ENCODE peak calls at places on chromosomes 1 and 21, in nine cellular contexts. Y is stimulated activated CD8-positive, alpha-beta memory T cell treated with anti-CD3 and anti-CD28 coated beads, Interleukin-15, amount 100 ng/mL, for 24 hours; G is HTR-8/SVneo; T is H7; J is frontal cortex; C is NCI-H1092; N is H1; K is NCI-H345; E is MV-4-11. I is an unnamed sample.

GRCh38 chr1:58412071-58412580 is 134.4 kb downstream of the OMA1 start:
- DNase-seq in E (no peak), T (no peak), K (no peak), N (no peak), G (no peak), Y (no peak), J (no peak), C (no peak), I (no peak)

GRCh38 chr1:116334015-116334547 is 39.0 kb upstream of the ATP1A1 start:
- DNase-seq in G (no peak), J (no peak), T (no peak), C (no peak), N (no peak), E (no peak), Y (no peak), K (no peak), I (no peak)

GRCh38 chr21:45554477-45555175 is 12.4 kb upstream of the SLC19A1 start:
- DNase-seq in E (peak; percentile 38), C (peak; percentile 49), Y (peak; percentile 91), J (peak; percentile 92), G (peak; percentile 87), N (no peak), T (peak; percentile 95), K (peak; percentile 69), I (peak; percentile 81)

GRCh38 chr1:78301141-78301540 is 189.6 kb upstream of the PTGFR start:
- DNase-seq in T (no peak), K (no peak), J (no peak), N (no peak), G (no peak), C (no peak), Y (no peak), E (no peak), I (no peak)

GRCh38 chr1:155261888-155262673 is at the start of gene SCAMP3:
- DNase-seq in E (peak; percentile 96), N (peak; percentile 95), G (peak; percentile 95), J (peak; percentile 96), Y (peak; percentile 67), C (peak; percentile 98), T (peak; percentile 98), K (peak; percentile 100), I (peak; percentile 98)

GRCh38 chr1:36309397-36309796 is 3.2 kb downstream of the SH3D21 start:
- DNase-seq in N (no peak), Y (no peak), G (no peak), C (no peak), T (no peak), K (no peak), J (no peak), E (no peak), I (no peak)

GRCh38 chr1:215257280-215257679 is 174.7 kb downstream of the KCNK2 start:
- DNase-seq in C (no peak), G (no peak), E (peak; percentile 28), J (no peak), N (no peak), Y (no peak), T (no peak), K (no peak), I (peak; percentile 11)

GRCh38 chr1:25519624-25520023 is 23.8 kb upstream of the LDLRAP1 start:
- DNase-seq in T (peak; percentile 8), E (peak; percentile 72), C (no peak), K (no peak), G (no peak), N (no peak), Y (no peak), J (no peak), I (peak; percentile 66)

GRCh38 chr1:77040817-77041216 is 173.5 kb downstream of the ST6GALNAC5 start:
- DNase-seq in G (no peak), J (no peak), E (peak; percentile 79), T (no peak), C (no peak), N (no peak), Y (no peak), K (no peak), I (peak; percentile 16)

GRCh38 chr1:29341936-29342335 is 105.6 kb downstream of the PTPRU start:
- DNase-seq in Y (no peak), N (no peak), E (no peak), C (no peak), J (no peak), K (no peak), G (no peak), T (peak; percentile 29), I (no peak)

GRCh38 chr1:168767885-168768584 is 39.0 kb upstream of the DPT start:
- DNase-seq in J (no peak), G (no peak), E (no peak), Y (no peak), N (no peak), K (no peak), T (no peak), C (no peak), I (no peak)

GRCh38 chr1:67766117-67766978 is 66.9 kb downstream of the GNG12 start:
- DNase-seq in C (no peak), E (peak; percentile 9), K (peak; percentile 32), N (no peak), T (peak; percentile 20), J (no peak), G (peak; percentile 26), Y (no peak), I (peak; percentile 48)

GRCh38 chr1:246768403-246769020 is 44.3 kb downstream of the SCCPDH start:
- DNase-seq in G (no peak), J (no peak), N (peak; percentile 17), C (no peak), T (peak; percentile 37), Y (no peak), E (no peak), K (no peak), I (no peak)

GRCh38 chr1:69313118-69313517 is 254.6 kb upstream of the LRRC7 start:
- DNase-seq in C (no peak), J (no peak), N (no peak), G (no peak), Y (no peak), E (no peak), T (no peak), K (no peak), I (no peak)

GRCh38 chr21:42833439-42833815 is 45.9 kb downstream of the WDR4 start:
- DNase-seq in K (peak; percentile 54), T (peak; percentile 65), C (no peak), N (no peak), Y (no peak), J (no peak), E (peak; percentile 51), G (no peak), I (peak; percentile 75)

GRCh38 chr1:1630965-1631792 is 794 bp upstream of the MMP23B start:
- DNase-seq in K (no peak), T (peak; percentile 91), N (no peak), J (peak; percentile 82), C (no peak), G (no peak), E (no peak), Y (no peak), I (peak; percentile 5)

GRCh38 chr1:30822966-30823581 is 65.5 kb upstream of the LAPTM5 start:
- DNase-seq in E (peak; percentile 81), J (no peak), K (no peak), N (no peak), C (no peak), Y (no peak), T (no peak), G (no peak), I (peak; percentile 76)

GRCh38 chr1:220908757-220909156 is 29.5 kb downstream of the HLX start:
- DNase-seq in E (peak; percentile 45), N (no peak), T (no peak), Y (no peak), J (no peak), C (no peak), G (peak; percentile 18), K (no peak), I (no peak)

GRCh38 chr1:198267056-198267455 is 110.3 kb downstream of the NEK7 start:
- DNase-seq in Y (no peak), J (no peak), N (no peak), C (no peak), E (no peak), T (no peak), K (no peak), G (no peak), I (no peak)

GRCh38 chr1:200495901-200496300 is 86.1 kb upstream of the ZNF281 start:
- DNase-seq in T (no peak), N (no peak), C (no peak), K (no peak), E (no peak), J (no peak), Y (no peak), G (no peak), I (no peak)

GRCh38 chr1:171506525-171507304 is 21.4 kb downstream of the PRRC2C start:
- DNase-seq in T (no peak), C (no peak), Y (no peak), G (no peak), E (no peak), K (no peak), J (no peak), N (no peak), I (no peak)

GRCh38 chr1:35586808-35587207 is 13.7 kb downstream of the TFAP2E start:
- DNase-seq in G (no peak), K (no peak), N (no peak), E (no peak), C (no peak), T (no peak), Y (no peak), J (no peak), I (no peak)

GRCh38 chr1:100989306-100990077 is 36.1 kb downstream of the DPH5 start:
- DNase-seq in G (peak; percentile 18), Y (no peak), C (no peak), J (no peak), N (no peak), T (no peak), E (no peak), K (no peak), I (no peak)

GRCh38 chr1:231522931-231523642 is 5.4 kb upstream of the TSNAX start:
- DNase-seq in C (no peak), K (no peak), T (no peak), E (no peak), Y (no peak), N (no peak), G (no peak), J (no peak), I (peak; percentile 21)

GRCh38 chr1:29123871-29124365 is at the start of gene TMEM200B:
- DNase-seq in Y (no peak), C (no peak), G (no peak), E (no peak), K (no peak), N (no peak), J (no peak), T (peak; percentile 88), I (no peak)

GRCh38 chr1:168443899-168444298 is 99.9 kb downstream of the XCL2 start:
- DNase-seq in N (no peak), C (no peak), E (no peak), Y (no peak), K (no peak), G (no peak), T (no peak), J (no peak), I (no peak)

GRCh38 chr21:33273044-33273443 is 6.9 kb downstream of the IL10RB start:
- DNase-seq in Y (no peak), G (no peak), J (no peak), E (no peak), N (no peak), T (no peak), K (no peak), C (no peak), I (no peak)

I was measured in NB4.